ENCODE peak calls at places on chromosome 5, in nine cellular contexts. E, U, F, C, S, V, H, I and N are unnamed samples.

GRCh38 chr5:68088302-68088701 is 127.3 kb upstream of the PIK3R1 start:
- DNase-seq in C (no peak), H (peak), F (no peak), V (no peak), S (peak), E (no peak), U (no peak), I (no peak), N (no peak)

GRCh38 chr5:31934156-31934555 is 240.0 kb downstream of the GOLPH3 start:
- DNase-seq in H (no peak), U (no peak), E (no peak), V (no peak), C (no peak), S (no peak), F (no peak), I (no peak), N (no peak)

GRCh38 chr5:78162253-78162862 is 132.1 kb downstream of the AP3B1 start:
- DNase-seq in F (no peak), V (no peak), U (peak), C (peak), I (no peak), H (peak), S (peak), E (no peak), N (no peak)

GRCh38 chr5:36502608-36503007 is 103.8 kb upstream of the SLC1A3 start:
- DNase-seq in I (no peak), U (no peak), C (no peak), S (peak), F (no peak), E (no peak), H (peak), V (no peak), N (no peak)

GRCh38 chr5:146794326-146795029 is 84.1 kb downstream of the PPP2R2B start:
- DNase-seq in E (no peak), V (no peak), U (peak), S (no peak), C (no peak), F (no peak), I (no peak), H (peak), N (no peak)

GRCh38 chr5:142547445-142548374 is 138.2 kb downstream of the FGF1 start:
- DNase-seq in I (no peak), H (no peak), E (no peak), F (no peak), S (no peak), V (no peak), C (no peak), U (no peak), N (no peak)

GRCh38 chr5:151463137-151464029 is 16.0 kb downstream of the SLC36A1 start:
- DNase-seq in I (no peak), C (no peak), S (no peak), V (no peak), H (no peak), E (no peak), F (no peak), U (no peak), N (peak)

GRCh38 chr5:43193171-43193951 is 1.3 kb downstream of the NIM1K start:
- DNase-seq in S (peak), H (peak), F (no peak), U (peak), E (no peak), C (no peak), V (no peak), I (peak), N (peak)

GRCh38 chr5:65812648-65813047 is 90.6 kb downstream of the NLN start:
- DNase-seq in I (no peak), E (no peak), V (no peak), F (no peak), S (no peak), H (no peak), C (no peak), U (no peak), N (no peak)

GRCh38 chr5:65693121-65693520 is 28.8 kb downstream of the SGTB start:
- DNase-seq in H (no peak), C (no peak), S (no peak), F (no peak), I (no peak), V (no peak), U (no peak), E (no peak), N (no peak)

GRCh38 chr5:43274435-43275114 is 38.6 kb downstream of the HMGCS1 start:
- DNase-seq in U (no peak), I (no peak), E (no peak), H (no peak), V (no peak), C (no peak), F (no peak), S (no peak), N (no peak)

GRCh38 chr5:31133488-31133887 is 60.0 kb upstream of the CDH6 start:
- DNase-seq in I (no peak), F (no peak), U (no peak), V (no peak), S (peak), H (peak), E (no peak), C (peak), N (no peak)

GRCh38 chr5:66179297-66180051 is 35.4 kb downstream of the SREK1 start:
- DNase-seq in E (no peak), V (no peak), H (no peak), I (no peak), S (no peak), U (peak), C (no peak), F (no peak), N (no peak)

GRCh38 chr5:72195581-72195980 is 88.3 kb downstream of the MAP1B start:
- DNase-seq in S (no peak), I (no peak), H (no peak), F (no peak), V (no peak), E (no peak), C (no peak), U (no peak), N (no peak)

GRCh38 chr5:41087461-41087860 is 16.3 kb upstream of the MROH2B start:
- DNase-seq in V (no peak), S (no peak), I (no peak), U (no peak), E (no peak), C (no peak), H (peak), F (no peak), N (no peak)

GRCh38 chr5:24899180-24899579 is 254.4 kb upstream of the CDH10 start:
- DNase-seq in I (no peak), S (peak), C (no peak), E (no peak), H (no peak), F (no peak), V (no peak), U (no peak), N (no peak)

GRCh38 chr5:146291421-146292074 is 47.1 kb upstream of the POU4F3 start:
- DNase-seq in I (no peak), E (no peak), V (no peak), H (peak), S (peak), F (no peak), C (peak), U (peak), N (peak)